ENCODE peak calls at places on chromosome 12, in nine cellular contexts. One of them, this sample, is unnamed.
A peak's percentile ranks its signal among the peaks of the same experiment; 100 is the strongest.

GRCh38 chr12:66144796-66145754 is 14.5 kb upstream of the LLPH start:
- DNase-seq in Ammon's horn: peak; percentile 40
- DNase-seq in RCC 7860: peak; percentile 59
- DNase-seq in frontal cortex: peak; percentile 33
- DNase-seq in Right ventricle myocardium inferior: no peak
- DNase-seq in GM10248: no peak
- DNase-seq in NCI-H2029 treated with DMSO at 0.1 percent for 48 hours: no peak
- DNase-seq in fibroblast of mammary gland: peak; percentile 81
- DNase-seq in tibial artery: no peak
- DNase-seq in this sample: peak; percentile 20

GRCh38 chr12:88559772-88560171 is 20.5 kb downstream of the KITLG start:
- DNase-seq in Ammon's horn: no peak
- DNase-seq in RCC 7860: no peak
- DNase-seq in frontal cortex: no peak
- DNase-seq in Right ventricle myocardium inferior: no peak
- DNase-seq in GM10248: no peak
- DNase-seq in NCI-H2029 treated with DMSO at 0.1 percent for 48 hours: no peak
- DNase-seq in fibroblast of mammary gland: peak; percentile 18
- DNase-seq in tibial artery: no peak
- DNase-seq in this sample: no peak

GRCh38 chr12:24278832-24279231 is 329.4 kb upstream of the SOX5 start:
- DNase-seq in Ammon's horn: no peak
- DNase-seq in RCC 7860: no peak
- DNase-seq in frontal cortex: no peak
- DNase-seq in Right ventricle myocardium inferior: no peak
- DNase-seq in GM10248: no peak
- DNase-seq in NCI-H2029 treated with DMSO at 0.1 percent for 48 hours: no peak
- DNase-seq in fibroblast of mammary gland: no peak
- DNase-seq in tibial artery: no peak
- DNase-seq in this sample: no peak

GRCh38 chr12:46453428-46453827 is 80.9 kb upstream of the SLC38A2 start:
- DNase-seq in Ammon's horn: no peak
- DNase-seq in RCC 7860: no peak
- DNase-seq in frontal cortex: no peak
- DNase-seq in Right ventricle myocardium inferior: no peak
- DNase-seq in GM10248: no peak
- DNase-seq in NCI-H2029 treated with DMSO at 0.1 percent for 48 hours: no peak
- DNase-seq in fibroblast of mammary gland: no peak
- DNase-seq in tibial artery: no peak
- DNase-seq in this sample: no peak

GRCh38 chr12:27332407-27333310 is at the start of gene BMAL2:
- DNase-seq in Ammon's horn: no peak
- DNase-seq in RCC 7860: peak; percentile 54
- DNase-seq in frontal cortex: peak; percentile 50
- DNase-seq in Right ventricle myocardium inferior: peak; percentile 67
- DNase-seq in GM10248: peak; percentile 74
- DNase-seq in NCI-H2029 treated with DMSO at 0.1 percent for 48 hours: no peak
- DNase-seq in fibroblast of mammary gland: peak; percentile 27
- DNase-seq in tibial artery: no peak
- DNase-seq in this sample: peak; percentile 67

GRCh38 chr12:75239987-75240386 is 30.3 kb upstream of the KCNC2 start:
- DNase-seq in Ammon's horn: no peak
- DNase-seq in RCC 7860: no peak
- DNase-seq in frontal cortex: no peak
- DNase-seq in Right ventricle myocardium inferior: no peak
- DNase-seq in GM10248: no peak
- DNase-seq in NCI-H2029 treated with DMSO at 0.1 percent for 48 hours: no peak
- DNase-seq in fibroblast of mammary gland: no peak
- DNase-seq in tibial artery: no peak
- DNase-seq in this sample: no peak

GRCh38 chr12:67069451-67070306 is 199.5 kb upstream of the CAND1 start:
- DNase-seq in Ammon's horn: peak; percentile 12
- DNase-seq in RCC 7860: no peak
- DNase-seq in frontal cortex: peak; percentile 20
- DNase-seq in Right ventricle myocardium inferior: peak; percentile 72
- DNase-seq in GM10248: peak; percentile 22
- DNase-seq in NCI-H2029 treated with DMSO at 0.1 percent for 48 hours: no peak
- DNase-seq in fibroblast of mammary gland: no peak
- DNase-seq in tibial artery: peak; percentile 66
- DNase-seq in this sample: peak; percentile 53

GRCh38 chr12:110750784-110751461 is 8.2 kb upstream of the PPP1CC start:
- DNase-seq in Ammon's horn: no peak
- DNase-seq in RCC 7860: no peak
- DNase-seq in frontal cortex: no peak
- DNase-seq in Right ventricle myocardium inferior: no peak
- DNase-seq in GM10248: no peak
- DNase-seq in NCI-H2029 treated with DMSO at 0.1 percent for 48 hours: no peak
- DNase-seq in fibroblast of mammary gland: peak; percentile 73
- DNase-seq in tibial artery: no peak
- DNase-seq in this sample: no peak

GRCh38 chr12:105910030-105910429 is 228.7 kb downstream of the NUAK1 start:
- DNase-seq in Ammon's horn: no peak
- DNase-seq in RCC 7860: no peak
- DNase-seq in frontal cortex: no peak
- DNase-seq in Right ventricle myocardium inferior: no peak
- DNase-seq in GM10248: no peak
- DNase-seq in NCI-H2029 treated with DMSO at 0.1 percent for 48 hours: no peak
- DNase-seq in fibroblast of mammary gland: no peak
- DNase-seq in tibial artery: no peak
- DNase-seq in this sample: no peak

This sample was measured in left ventricle myocardium superior.